ENCODE peak calls at places on chromosomes 4 and X, in eight cellular contexts. U is B cell; R is uterus; N is AG08396; D is activated naive CD4-positive, alpha-beta T cell treated with Interleukin-2 at 50 U/mL for 16 hours; L is H4; C is RWPE1; Z is tibial artery. M is an unnamed sample.

GRCh38 chrX:8192276-8192675 is 21.2 kb upstream of the VCX2 start:
- DNase-seq in R (no peak), Z (no peak), D (no peak), N (no peak), U (no peak), C (no peak), L (peak; percentile 35), M (no peak)

GRCh38 chr4:64271601-64272081 is 137.6 kb downstream of the TECRL start:
- DNase-seq in U (no peak), L (peak; percentile 77), N (no peak), R (no peak), Z (no peak), D (no peak), C (no peak), M (peak; percentile 20)

GRCh38 chr4:186723207-186724047 is at the start of gene FAT1:
- DNase-seq in U (peak; percentile 39), R (peak; percentile 73), C (peak; percentile 68), L (peak; percentile 25), D (no peak), Z (peak; percentile 81), N (peak; percentile 85), M (peak; percentile 68)

GRCh38 chrX:69152398-69152797 is 12.9 kb downstream of the PJA1 start:
- DNase-seq in D (no peak), Z (no peak), R (no peak), L (peak; percentile 10), U (no peak), C (no peak), N (no peak), M (peak; percentile 39)

GRCh38 chr4:99934891-99935290 is 11.5 kb downstream of the DNAJB14 start:
- DNase-seq in L (no peak), C (no peak), N (no peak), U (no peak), Z (no peak), D (no peak), R (no peak), M (no peak)

GRCh38 chr4:82748176-82748575 is 50.4 kb downstream of the SCD5 start:
- DNase-seq in R (no peak), C (peak; percentile 2), L (no peak), D (no peak), Z (no peak), U (no peak), N (no peak), M (no peak)

GRCh38 chr4:185358514-185359433 is 37.0 kb downstream of the LRP2BP start:
- DNase-seq in N (peak; percentile 55), D (no peak), C (no peak), R (no peak), U (no peak), Z (no peak), L (peak; percentile 29), M (no peak)

GRCh38 chrX:10685923-10686595 is 65.7 kb upstream of the MID1 start:
- DNase-seq in C (no peak), D (no peak), Z (no peak), N (no peak), U (no peak), R (no peak), L (no peak), M (no peak)

GRCh38 chrX:12955882-12956703 is 18.8 kb upstream of the TMSB4X start:
- DNase-seq in U (peak; percentile 62), C (peak; percentile 32), Z (peak; percentile 71), R (peak; percentile 56), N (peak; percentile 43), D (peak; percentile 63), L (peak; percentile 81), M (peak; percentile 77)

GRCh38 chr4:54659213-54660144 is 1.7 kb downstream of the KIT start:
- DNase-seq in U (no peak), R (no peak), L (no peak), Z (no peak), D (no peak), N (no peak), C (peak; percentile 4), M (no peak)

GRCh38 chr4:142954415-142954814 is 108.3 kb upstream of the INPP4B start:
- DNase-seq in U (no peak), D (no peak), N (no peak), L (no peak), C (no peak), Z (no peak), R (no peak), M (no peak)

GRCh38 chr4:184342167-184342856 is 124.6 kb upstream of the ENPP6 start:
- DNase-seq in R (no peak), L (no peak), C (no peak), Z (no peak), N (no peak), U (no peak), D (no peak), M (no peak)

GRCh38 chrX:123274796-123275195 is 90.7 kb downstream of the GRIA3 start:
- DNase-seq in U (no peak), D (no peak), C (no peak), Z (no peak), L (no peak), N (no peak), R (no peak), M (no peak)

GRCh38 chr4:15855804-15856475 is 77.8 kb downstream of the CD38 start:
- DNase-seq in U (no peak), D (no peak), C (no peak), Z (peak; percentile 91), N (no peak), L (no peak), R (peak; percentile 31), M (peak; percentile 63)

GRCh38 chrX:87621697-87622096 is 104.1 kb downstream of the KLHL4 start:
- DNase-seq in U (no peak), C (no peak), D (no peak), L (peak; percentile 8), Z (no peak), N (no peak), R (no peak), M (no peak)

GRCh38 chr4:80173841-80174240 is 23.5 kb upstream of the PRDM8 start:
- DNase-seq in Z (no peak), R (no peak), N (no peak), D (no peak), U (no peak), C (peak; percentile 11), L (no peak), M (no peak)

GRCh38 chr4:83613023-83613422 is 77.1 kb downstream of the GPAT3 start:
- DNase-seq in D (no peak), L (no peak), C (no peak), U (no peak), N (no peak), Z (no peak), R (no peak), M (no peak)

GRCh38 chr4:123350191-123350544 is 46.4 kb upstream of the SPRY1 start:
- DNase-seq in R (no peak), U (no peak), C (peak; percentile 53), D (no peak), Z (no peak), L (no peak), N (no peak), M (no peak)

GRCh38 chr4:100935090-100935489 is 412.2 kb downstream of the PPP3CA start:
- DNase-seq in U (no peak), N (no peak), C (peak; percentile 20), R (no peak), L (peak; percentile 29), D (no peak), Z (no peak), M (no peak)

GRCh38 chr4:602559-602942 is 22.8 kb upstream of the PDE6B start:
- DNase-seq in L (peak; percentile 38), D (peak; percentile 56), C (peak; percentile 49), Z (no peak), U (no peak), N (no peak), R (no peak), M (no peak)

GRCh38 chr4:71209161-71209560 is 129.7 kb upstream of the SLC4A4 start:
- DNase-seq in D (no peak), C (no peak), U (no peak), Z (no peak), L (no peak), R (no peak), N (peak; percentile 62), M (no peak)

GRCh38 chr4:177108708-177109107 is 201.0 kb upstream of the NEIL3 start:
- DNase-seq in N (peak; percentile 28), D (no peak), Z (no peak), U (no peak), R (no peak), C (peak; percentile 15), L (no peak), M (no peak)

GRCh38 chr4:153364061-153364460 is 19.6 kb downstream of the MND1 start:
- DNase-seq in U (no peak), D (no peak), Z (no peak), C (no peak), R (no peak), N (no peak), L (no peak), M (no peak)

GRCh38 chr4:181365671-181366070 is 877.5 kb upstream of the TENM3 start:
- DNase-seq in L (no peak), N (no peak), U (no peak), C (no peak), R (no peak), Z (no peak), D (no peak), M (no peak)

GRCh38 chrX:151019837-151020236 is 36.7 kb downstream of the HMGB3 start:
- DNase-seq in U (no peak), L (no peak), Z (no peak), C (peak; percentile 1), D (no peak), R (no peak), N (peak; percentile 22), M (no peak)

GRCh38 chr4:62455871-62456270 is 1255.7 kb downstream of the ADGRL3 start:
- DNase-seq in N (no peak), L (no peak), R (no peak), C (no peak), D (no peak), Z (no peak), U (no peak), M (no peak)

GRCh38 chrX:133415276-133416105 is at the start of gene GPC4:
- DNase-seq in U (peak; percentile 48), C (no peak), L (peak; percentile 35), Z (peak; percentile 85), N (peak; percentile 79), R (peak; percentile 76), D (no peak), M (peak; percentile 88)

GRCh38 chr4:67885727-67886126 is 1.9 kb upstream of the TMPRSS11D start:
- DNase-seq in C (peak; percentile 83), R (no peak), Z (no peak), D (no peak), L (peak; percentile 48), N (peak; percentile 79), U (no peak), M (no peak)

GRCh38 chr4:33709247-33709646 is 2535.1 kb downstream of the ARAP2 start:
- DNase-seq in R (no peak), U (no peak), C (no peak), D (no peak), L (peak; percentile 13), Z (no peak), N (no peak), M (no peak)

GRCh38 chrX:331145-331771 is 12.7 kb upstream of the GTPBP6 start:
- DNase-seq in R (no peak), C (peak; percentile 7), U (peak; percentile 70), L (no peak), N (peak; percentile 71), Z (peak; percentile 65), D (no peak), M (no peak)

GRCh38 chr4:165208741-165209388 is 1.5 kb downstream of the KLHL2 start:
- DNase-seq in N (no peak), U (no peak), D (peak; percentile 12), L (peak; percentile 3), R (no peak), C (no peak), Z (no peak), M (no peak)

GRCh38 chr4:107564326-107564725 is 155.7 kb downstream of the PAPSS1 start:
- DNase-seq in C (no peak), N (no peak), D (no peak), U (no peak), Z (no peak), L (no peak), R (no peak), M (no peak)

GRCh38 chr4:26199566-26199965 is 121.2 kb upstream of the RBPJ start:
- DNase-seq in C (no peak), D (no peak), L (no peak), Z (no peak), R (no peak), N (no peak), U (no peak), M (no peak)

GRCh38 chrX:55695227-55696018 is 22.1 kb upstream of the RRAGB start:
- DNase-seq in R (no peak), C (no peak), U (no peak), L (no peak), Z (no peak), D (no peak), N (no peak), M (no peak)